ENCODE peak calls at places on chromosomes 2 and 18, in eight cellular contexts. One of them, this sample, is unnamed.

GRCh38 chr2:41194235-41194634 is 742.3 kb upstream of the SLC8A1 start:
- DNase-seq in GM06990: no peak
- DNase-seq in AG09309: no peak
- DNase-seq in thoracic aorta: no peak
- DNase-seq in kidney: peak; percentile 70
- DNase-seq in foreskin fibroblast: peak; percentile 56
- DNase-seq in upper lobe of right lung: no peak
- DNase-seq in adrenal gland: peak; percentile 13
- DNase-seq in this sample: no peak

GRCh38 chr18:9763876-9764605 is 55.9 kb downstream of the RAB31 start:
- DNase-seq in GM06990: no peak
- DNase-seq in AG09309: no peak
- DNase-seq in thoracic aorta: no peak
- DNase-seq in kidney: no peak
- DNase-seq in foreskin fibroblast: no peak
- DNase-seq in upper lobe of right lung: no peak
- DNase-seq in adrenal gland: no peak
- DNase-seq in this sample: no peak

GRCh38 chr2:20666364-20667150 is at the start of gene GDF7:
- DNase-seq in GM06990: no peak
- DNase-seq in AG09309: no peak
- DNase-seq in thoracic aorta: no peak
- DNase-seq in kidney: peak; percentile 96
- DNase-seq in foreskin fibroblast: no peak
- DNase-seq in upper lobe of right lung: peak; percentile 65
- DNase-seq in adrenal gland: peak; percentile 53
- DNase-seq in this sample: peak; percentile 69

GRCh38 chr2:239846789-239847676 is 178.1 kb downstream of the NDUFA10 start:
- DNase-seq in GM06990: no peak
- DNase-seq in AG09309: no peak
- DNase-seq in thoracic aorta: no peak
- DNase-seq in kidney: no peak
- DNase-seq in foreskin fibroblast: no peak
- DNase-seq in upper lobe of right lung: no peak
- DNase-seq in adrenal gland: no peak
- DNase-seq in this sample: no peak

GRCh38 chr2:238160206-238161129 is 1.7 kb downstream of the ERFE start:
- DNase-seq in GM06990: no peak
- DNase-seq in AG09309: no peak
- DNase-seq in thoracic aorta: no peak
- DNase-seq in kidney: peak; percentile 68
- DNase-seq in foreskin fibroblast: no peak
- DNase-seq in upper lobe of right lung: peak; percentile 57
- DNase-seq in adrenal gland: no peak
- DNase-seq in this sample: peak; percentile 50

GRCh38 chr2:108101481-108101880 is 115.2 kb downstream of the SLC5A7 start:
- DNase-seq in GM06990: no peak
- DNase-seq in AG09309: no peak
- DNase-seq in thoracic aorta: no peak
- DNase-seq in kidney: no peak
- DNase-seq in foreskin fibroblast: no peak
- DNase-seq in upper lobe of right lung: no peak
- DNase-seq in adrenal gland: no peak
- DNase-seq in this sample: no peak

GRCh38 chr18:48390641-48391040 is 18.5 kb downstream of the ZBTB7C start:
- DNase-seq in GM06990: no peak
- DNase-seq in AG09309: no peak
- DNase-seq in thoracic aorta: no peak
- DNase-seq in kidney: no peak
- DNase-seq in foreskin fibroblast: no peak
- DNase-seq in upper lobe of right lung: no peak
- DNase-seq in adrenal gland: peak; percentile 9
- DNase-seq in this sample: no peak

GRCh38 chr18:60549338-60549960 is 176.9 kb upstream of the MC4R start:
- DNase-seq in GM06990: peak; percentile 18
- DNase-seq in AG09309: peak; percentile 60
- DNase-seq in thoracic aorta: no peak
- DNase-seq in kidney: no peak
- DNase-seq in foreskin fibroblast: peak; percentile 34
- DNase-seq in upper lobe of right lung: no peak
- DNase-seq in adrenal gland: peak; percentile 28
- DNase-seq in this sample: no peak

GRCh38 chr2:156800065-156800556 is 363.9 kb downstream of the GPD2 start:
- DNase-seq in GM06990: no peak
- DNase-seq in AG09309: no peak
- DNase-seq in thoracic aorta: no peak
- DNase-seq in kidney: no peak
- DNase-seq in foreskin fibroblast: no peak
- DNase-seq in upper lobe of right lung: no peak
- DNase-seq in adrenal gland: no peak
- DNase-seq in this sample: no peak
- H3K4me3 ChIP-seq in GM06990: no peak overlapping the region
- H3K4me3 ChIP-seq in AG09309: no peak overlapping the region
- H3K4me3 ChIP-seq in thoracic aorta: no peak overlapping the region
- H3K4me3 ChIP-seq in kidney: no peak overlapping the region
- H3K4me3 ChIP-seq in foreskin fibroblast: no peak overlapping the region
- H3K4me3 ChIP-seq in upper lobe of right lung: no peak overlapping the region
- H3K4me3 ChIP-seq in adrenal gland: no peak overlapping the region
- H3K4me3 ChIP-seq in this sample: no peak overlapping the region

GRCh38 chr2:175176624-175177023 is 4.9 kb downstream of the ATP5MC3 start:
- DNase-seq in GM06990: no peak
- DNase-seq in AG09309: no peak
- DNase-seq in thoracic aorta: no peak
- DNase-seq in kidney: no peak
- DNase-seq in foreskin fibroblast: no peak
- DNase-seq in upper lobe of right lung: no peak
- DNase-seq in adrenal gland: no peak
- DNase-seq in this sample: no peak

GRCh38 chr2:175180701-175181103 is 808 bp downstream of the ATP5MC3 start:
- DNase-seq in GM06990: peak; percentile 74
- DNase-seq in AG09309: no peak
- DNase-seq in thoracic aorta: no peak
- DNase-seq in kidney: no peak
- DNase-seq in foreskin fibroblast: peak; percentile 26
- DNase-seq in upper lobe of right lung: peak; percentile 70
- DNase-seq in adrenal gland: peak; percentile 30
- DNase-seq in this sample: peak; percentile 28

GRCh38 chr2:175183674-175184073 is 2.2 kb upstream of the ATP5MC3 start:
- DNase-seq in GM06990: no peak
- DNase-seq in AG09309: no peak
- DNase-seq in thoracic aorta: no peak
- DNase-seq in kidney: no peak
- DNase-seq in foreskin fibroblast: no peak
- DNase-seq in upper lobe of right lung: no peak
- DNase-seq in adrenal gland: no peak
- DNase-seq in this sample: no peak

GRCh38 chr2:175181877-175182308 is 383 bp upstream of the ATP5MC3 start:
- DNase-seq in GM06990: no peak
- DNase-seq in AG09309: no peak
- DNase-seq in thoracic aorta: no peak
- DNase-seq in kidney: no peak
- DNase-seq in foreskin fibroblast: no peak
- DNase-seq in upper lobe of right lung: no peak
- DNase-seq in adrenal gland: no peak
- DNase-seq in this sample: no peak

GRCh38 chr2:175181104-175181876 is at the start of gene ATP5MC3:
- DNase-seq in GM06990: peak; percentile 93
- DNase-seq in AG09309: peak; percentile 74
- DNase-seq in thoracic aorta: peak; percentile 75
- DNase-seq in kidney: peak; percentile 98
- DNase-seq in foreskin fibroblast: peak; percentile 92
- DNase-seq in upper lobe of right lung: peak; percentile 98
- DNase-seq in adrenal gland: peak; percentile 92
- DNase-seq in this sample: peak; percentile 98
- TF ChIP-seq CTCF in GM06990: peak; percentile 0
- TF ChIP-seq CTCF in AG09309: peak; percentile 31
- TF ChIP-seq CTCF in thoracic aorta: no peak
- TF ChIP-seq CTCF in kidney: no peak
- TF ChIP-seq CTCF in foreskin fibroblast: no peak
- TF ChIP-seq CTCF in upper lobe of right lung: peak; percentile 8
- TF ChIP-seq CTCF in adrenal gland: no peak
- TF ChIP-seq CTCF in this sample: peak; percentile 32

DNA sequence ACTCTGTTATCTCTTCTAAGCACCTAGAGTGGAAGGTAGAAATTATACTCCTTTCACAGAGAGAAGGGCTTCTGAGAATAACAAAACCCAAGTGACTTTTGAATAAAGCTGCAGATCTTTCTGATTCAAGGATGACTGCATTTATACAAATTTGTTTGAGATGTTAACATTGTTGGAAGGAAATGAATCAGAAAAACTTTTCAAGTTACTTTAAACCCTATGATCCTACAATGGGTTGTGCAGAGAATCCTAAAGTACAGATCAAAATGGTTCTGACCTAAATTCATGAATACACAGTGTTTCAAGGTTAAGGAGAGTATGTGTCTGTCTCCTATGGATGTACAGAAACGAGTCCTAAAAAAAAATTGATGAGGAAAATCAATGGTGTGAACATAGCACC is 1.8 kb downstream of the RFTN2 start:
- DNase-seq in GM06990: no peak
- DNase-seq in AG09309: no peak
- DNase-seq in thoracic aorta: no peak
- DNase-seq in kidney: no peak
- DNase-seq in foreskin fibroblast: no peak
- DNase-seq in upper lobe of right lung: no peak
- DNase-seq in adrenal gland: no peak
- DNase-seq in this sample: no peak
- H3K4me3 ChIP-seq in GM06990: no peak overlapping the region
- H3K4me3 ChIP-seq in AG09309: no peak overlapping the region
- H3K4me3 ChIP-seq in thoracic aorta: peak overlapping the region; percentile 84
- H3K4me3 ChIP-seq in kidney: no peak overlapping the region
- H3K4me3 ChIP-seq in foreskin fibroblast: peak overlapping the region; percentile 63
- H3K4me3 ChIP-seq in upper lobe of right lung: peak overlapping the region; percentile 38
- H3K4me3 ChIP-seq in adrenal gland: no peak overlapping the region
- H3K4me3 ChIP-seq in this sample: no peak overlapping the region

DNA sequence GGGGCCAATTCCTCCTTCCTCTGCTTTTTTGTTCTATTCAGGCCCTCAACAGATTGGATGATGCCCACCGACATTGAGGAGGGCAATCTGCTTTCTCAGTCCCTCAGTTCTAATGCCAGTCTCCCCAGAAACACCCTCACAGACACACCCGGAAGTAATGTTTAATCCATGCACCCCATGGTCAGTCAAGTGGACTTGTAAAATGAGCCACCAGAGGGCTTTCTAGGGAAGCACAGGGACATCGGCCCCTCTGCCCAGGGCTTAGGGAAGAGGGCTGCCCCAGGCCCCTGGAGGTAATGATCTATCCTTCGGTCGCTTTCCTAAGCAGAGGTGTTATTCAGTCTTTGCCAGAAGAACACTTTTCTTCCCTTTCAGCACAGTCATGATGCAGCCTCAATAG is 107.4 kb downstream of the PDCL3 start:
- DNase-seq in GM06990: no peak
- DNase-seq in AG09309: no peak
- DNase-seq in thoracic aorta: no peak
- DNase-seq in kidney: no peak
- DNase-seq in foreskin fibroblast: no peak
- DNase-seq in upper lobe of right lung: no peak
- DNase-seq in adrenal gland: no peak
- DNase-seq in this sample: no peak
- TF ChIP-seq CTCF in GM06990: no peak
- TF ChIP-seq CTCF in AG09309: no peak
- TF ChIP-seq CTCF in thoracic aorta: no peak
- TF ChIP-seq CTCF in kidney: no peak
- TF ChIP-seq CTCF in foreskin fibroblast: no peak
- TF ChIP-seq CTCF in upper lobe of right lung: no peak
- TF ChIP-seq CTCF in adrenal gland: no peak
- TF ChIP-seq CTCF in this sample: no peak

DNA sequence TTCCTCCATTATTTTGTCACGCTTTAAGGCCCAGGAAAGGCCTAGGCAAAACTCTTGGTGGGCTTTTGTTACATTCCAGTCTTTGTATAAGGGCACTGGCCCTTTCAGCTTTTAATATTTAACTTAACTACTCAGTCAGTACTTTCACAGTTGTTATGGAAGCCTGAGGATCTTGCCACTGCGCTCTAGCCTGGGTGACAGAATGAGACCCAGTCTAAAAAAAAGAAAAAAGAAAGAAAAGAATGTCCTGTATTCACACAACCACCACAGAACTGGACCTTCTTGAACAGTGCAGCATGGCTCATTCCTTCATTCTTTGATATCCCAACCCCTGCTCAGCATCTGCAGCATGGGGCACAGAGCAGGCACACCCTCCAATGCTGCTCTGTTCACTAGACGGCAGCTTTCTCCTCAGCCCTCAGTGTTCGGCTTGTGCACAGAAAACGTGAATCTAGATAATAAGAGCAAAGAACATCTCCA is 93.4 kb upstream of the MSH2 start:
- DNase-seq in GM06990: no peak
- DNase-seq in AG09309: no peak
- DNase-seq in thoracic aorta: no peak
- DNase-seq in kidney: no peak
- DNase-seq in foreskin fibroblast: no peak
- DNase-seq in upper lobe of right lung: no peak
- DNase-seq in adrenal gland: no peak
- DNase-seq in this sample: no peak
- H3K4me3 ChIP-seq in GM06990: peak overlapping the region; percentile 1
- H3K4me3 ChIP-seq in AG09309: no peak overlapping the region
- H3K4me3 ChIP-seq in thoracic aorta: no peak overlapping the region
- H3K4me3 ChIP-seq in kidney: no peak overlapping the region
- H3K4me3 ChIP-seq in foreskin fibroblast: no peak overlapping the region
- H3K4me3 ChIP-seq in upper lobe of right lung: no peak overlapping the region
- H3K4me3 ChIP-seq in adrenal gland: no peak overlapping the region
- H3K4me3 ChIP-seq in this sample: no peak overlapping the region

This sample was measured in Peyer's patch.